ENCODE peak calls at places on chromosomes 7 and 10, in five cellular contexts. O is sigmoid colon, D is uterus, A is ovary, Y is HepG2. U is an unnamed sample.

GRCh38 chr7:3589756-3590155 is 288.7 kb downstream of the SDK1 start:
- DNase-seq in O (no peak), D (no peak), A (no peak), Y (no peak), U (no peak)

GRCh38 chr7:142626420-142627035 is 122.7 kb upstream of the PRSS1 start:
- DNase-seq in O (no peak), D (no peak), A (no peak), Y (peak; percentile 25), U (peak; percentile 15)

GRCh38 chr10:71770789-71771188 is 2.5 kb downstream of the VSIR start:
- DNase-seq in O (peak; percentile 83), D (peak; percentile 54), A (no peak), Y (no peak), U (no peak)

GRCh38 chr7:142585425-142585824 is 163.8 kb upstream of the PRSS1 start:
- DNase-seq in O (no peak), D (no peak), A (no peak), Y (no peak), U (no peak)

GRCh38 chr7:158040199-158040598 is 547.4 kb downstream of the PTPRN2 start:
- DNase-seq in O (no peak), D (no peak), A (no peak), Y (no peak), U (no peak)

GRCh38 chr7:139034855-139035587 is 821 bp downstream of the ZC3HAV1L start:
- DNase-seq in O (peak; percentile 64), D (peak; percentile 26), A (no peak), Y (no peak), U (no peak)

GRCh38 chr10:101046332-101047238 is 15.2 kb upstream of the KAZALD1 start:
- DNase-seq in O (no peak), D (no peak), A (no peak), Y (no peak), U (no peak)

GRCh38 chr10:71589617-71590551 is 129.7 kb downstream of the C10orf105 start:
- DNase-seq in O (no peak), D (no peak), A (no peak), Y (peak; percentile 52), U (no peak)

GRCh38 chr7:101164071-101164840 is 1.1 kb downstream of the VGF start:
- DNase-seq in O (no peak), D (no peak), A (peak; percentile 47), Y (no peak), U (no peak)

GRCh38 chr7:44307905-44308740 is 17.3 kb downstream of the CAMK2B start:
- DNase-seq in O (no peak), D (no peak), A (peak; percentile 9), Y (no peak), U (no peak)

GRCh38 chr7:155285423-155286220 is 12.1 kb upstream of the INSIG1 start:
- DNase-seq in O (no peak), D (no peak), A (no peak), Y (no peak), U (no peak)

GRCh38 chr7:2802082-2802481 is 42.0 kb downstream of the GNA12 start:
- DNase-seq in O (no peak), D (no peak), A (no peak), Y (no peak), U (no peak)

GRCh38 chr10:70604106-70604505 is 1.6 kb upstream of the PRF1 start:
- DNase-seq in O (no peak), D (no peak), A (no peak), Y (no peak), U (no peak)

GRCh38 chr7:112503361-112504023 is 22.7 kb downstream of the LSMEM1 start:
- DNase-seq in O (no peak), D (no peak), A (no peak), Y (no peak), U (no peak)

GRCh38 chr10:51075802-51076201 is 1.5 kb downstream of the PRKG1 start:
- DNase-seq in O (no peak), D (no peak), A (no peak), Y (no peak), U (no peak)

GRCh38 chr7:91045626-91046025 is 218.6 kb upstream of the FZD1 start:
- DNase-seq in O (no peak), D (no peak), A (no peak), Y (no peak), U (no peak)

GRCh38 chr10:132397671-132398565 is 918 bp downstream of the PWWP2B start:
- DNase-seq in O (peak; percentile 81), D (peak; percentile 63), A (peak; percentile 70), Y (no peak), U (peak; percentile 69)

GRCh38 chr10:1715821-1716220 is 21.5 kb downstream of the ADARB2 start:
- DNase-seq in O (no peak), D (no peak), A (no peak), Y (no peak), U (peak; percentile 8)

GRCh38 chr7:1101580-1102431 is 13.9 kb downstream of the GPER1 start:
- DNase-seq in O (no peak), D (no peak), A (no peak), Y (peak; percentile 75), U (no peak)

GRCh38 chr7:138223402-138223872 is 147.2 kb downstream of the AKR1D1 start:
- DNase-seq in O (no peak), D (no peak), A (no peak), Y (no peak), U (no peak)

GRCh38 chr10:86950349-86950748 is 7.1 kb downstream of the MMRN2 start:
- DNase-seq in O (peak; percentile 17), D (peak; percentile 3), A (peak; percentile 0), Y (no peak), U (no peak)

GRCh38 chr7:46707973-46708372 is 786.9 kb upstream of the IGFBP3 start:
- DNase-seq in O (no peak), D (no peak), A (no peak), Y (no peak), U (no peak)

GRCh38 chr10:37713642-37714041 is 143.8 kb downstream of the ZNF248 start:
- DNase-seq in O (no peak), D (no peak), A (no peak), Y (no peak), U (no peak)

GRCh38 chr10:96619803-96620773 is 33.3 kb upstream of the TM9SF3 start:
- DNase-seq in O (no peak), D (no peak), A (peak; percentile 36), Y (no peak), U (no peak)

GRCh38 chr7:22676385-22676784 is 50.6 kb upstream of the IL6 start:
- DNase-seq in O (no peak), D (no peak), A (no peak), Y (no peak), U (no peak)

DNA sequence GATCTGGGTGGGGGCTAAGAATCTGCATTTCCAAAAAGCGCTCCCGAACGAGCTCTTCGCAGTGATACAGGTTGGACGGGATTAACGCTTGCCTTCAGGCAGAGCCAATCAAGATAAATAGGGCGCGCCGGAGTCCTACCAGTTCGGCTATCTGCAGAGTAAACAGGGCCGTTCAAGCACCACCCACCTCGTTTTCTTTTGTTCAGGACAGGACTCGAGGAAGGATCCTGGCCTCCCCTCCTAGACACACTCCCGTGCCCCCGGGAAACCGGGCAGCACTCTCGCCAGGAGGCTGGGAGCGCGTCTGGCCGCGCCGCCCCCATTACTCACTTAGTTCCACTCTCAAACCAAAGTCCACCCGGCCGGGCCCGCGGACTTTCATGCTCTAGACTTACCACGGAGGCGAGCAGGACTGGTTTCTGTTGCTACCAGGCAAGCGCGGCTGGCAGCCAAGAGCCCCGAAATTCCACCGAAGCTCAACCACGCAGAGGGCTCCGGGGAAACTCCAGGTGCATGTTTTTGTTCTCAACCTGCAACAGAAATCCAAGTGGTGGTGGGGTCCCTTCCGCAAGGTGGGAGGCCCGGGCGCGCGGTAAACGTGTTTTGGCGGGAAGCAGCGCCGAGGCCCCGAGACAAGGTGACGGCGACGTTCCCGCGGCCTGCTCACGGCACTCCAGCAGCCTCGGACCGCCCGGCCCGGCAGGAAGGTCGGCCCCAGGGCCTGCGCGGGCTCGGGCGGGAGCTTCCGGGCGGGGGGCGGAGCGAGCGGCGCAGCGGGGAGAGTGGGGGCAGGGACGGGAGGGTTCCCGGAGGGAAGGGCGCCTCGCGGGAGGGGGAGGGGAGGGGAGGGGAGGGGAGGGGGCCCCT is 12.7 kb downstream of the HNRNPF start:
- DNase-seq in O (peak; percentile 91), D (peak; percentile 73), A (peak; percentile 86), Y (peak; percentile 79), U (peak; percentile 65)
- TF ChIP-seq POLR2A in O (no peak), D (no peak), A (no peak), Y (peak; percentile 54), U (peak; percentile 42)

GRCh38 chr10:73780966-73781365 is 882 bp upstream of the CHCHD1 start:
- DNase-seq in O (peak; percentile 58), D (no peak), A (no peak), Y (no peak), U (no peak)

GRCh38 chr10:73782749-73783085 is 869 bp downstream of the CHCHD1 start:
- DNase-seq in O (no peak), D (no peak), A (no peak), Y (no peak), U (no peak)

GRCh38 chr10:73780301-73780700 is 1.5 kb upstream of the CHCHD1 start:
- DNase-seq in O (peak; percentile 55), D (no peak), A (no peak), Y (no peak), U (no peak)

GRCh38 chr10:73781548-73781878 is 335 bp upstream of the CHCHD1 start:
- DNase-seq in O (no peak), D (no peak), A (no peak), Y (no peak), U (no peak)

DNA sequence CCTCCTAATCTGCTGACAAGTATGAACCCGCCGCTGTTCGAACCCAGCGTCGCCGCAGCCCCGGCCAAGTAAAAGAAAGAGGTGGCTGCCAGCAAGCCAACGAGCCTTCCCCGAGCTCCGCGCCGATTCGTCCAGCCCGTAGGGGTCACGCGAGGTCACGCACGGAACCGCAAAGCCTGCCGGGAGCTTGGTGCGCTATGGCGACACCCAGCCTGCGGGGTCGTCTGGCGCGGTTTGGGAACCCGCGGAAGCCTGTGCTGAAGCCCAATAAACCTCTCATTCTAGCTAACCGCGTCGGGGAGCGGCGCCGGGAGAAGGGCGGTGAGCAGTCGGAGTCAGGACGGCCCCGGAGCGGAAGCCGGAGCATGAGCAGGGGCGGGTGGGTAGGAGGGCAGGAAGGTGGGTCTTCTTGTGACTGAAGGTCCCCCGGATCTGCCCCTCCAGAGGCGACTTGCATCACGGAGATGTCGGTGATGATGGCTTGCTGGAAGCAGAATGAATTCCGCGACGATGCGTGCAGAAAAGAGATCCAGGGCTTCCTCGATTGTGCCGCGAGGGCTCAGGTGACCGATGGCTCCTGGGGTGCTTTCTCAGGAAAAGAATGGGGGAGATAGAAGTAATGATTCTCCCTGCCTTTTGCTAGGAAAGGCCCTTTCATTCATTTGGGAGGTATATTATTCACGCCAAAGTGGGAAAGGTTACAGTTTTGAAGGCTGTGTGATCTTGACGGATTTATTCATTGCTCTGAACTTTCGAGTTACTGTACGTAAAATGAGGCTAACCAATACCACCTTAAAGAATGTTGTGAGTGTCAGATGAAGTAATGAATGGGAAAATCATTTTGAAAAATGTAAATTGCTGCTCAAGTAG is at the start of gene CHCHD1:
- DNase-seq in O (peak; percentile 96), D (peak; percentile 89), A (peak; percentile 95), Y (peak; percentile 80), U (peak; percentile 91)
- TF ChIP-seq POLR2A in O (peak; percentile 67), D (no peak), A (no peak), Y (peak; percentile 75), U (peak; percentile 89)

DNA sequence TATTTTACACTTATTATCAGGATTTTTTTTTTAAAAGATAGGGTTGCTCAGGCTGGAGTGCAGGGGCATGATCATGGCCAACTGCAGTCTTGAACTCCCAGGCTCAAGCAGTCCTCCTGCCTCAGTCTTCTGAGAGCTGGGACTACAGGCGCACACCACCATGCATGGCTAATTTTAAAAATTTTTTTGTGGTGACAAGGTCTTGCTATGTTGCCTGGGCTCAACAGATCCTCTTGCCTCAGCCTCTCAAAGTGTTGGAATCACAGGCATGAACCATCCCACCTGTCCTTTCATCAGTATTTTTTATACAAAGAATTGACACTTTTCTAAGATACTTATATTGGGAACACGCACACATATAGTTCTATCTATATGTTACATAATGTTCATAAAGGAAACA is 99.3 kb downstream of the PIP4K2A start:
- DNase-seq in O (no peak), D (no peak), A (no peak), Y (no peak), U (no peak)
- TF ChIP-seq POLR2A in O (no peak), D (no peak), A (no peak), Y (no peak), U (no peak)

GRCh38 chr7:66190504-66190857 is 14.7 kb upstream of the TPST1 start:
- DNase-seq in O (no peak), D (no peak), A (no peak), Y (no peak), U (no peak)
- TF ChIP-seq POLR2A in O (no peak), D (no peak), A (no peak), Y (no peak), U (no peak)

U was measured in H54.